ENCODE peak calls at places on chromosome 1, in seven cellular contexts. N, I, X, L, D, K and B are unnamed samples.

GRCh38 chr1:230156536-230156935 is 89.5 kb downstream of the GALNT2 start:
- DNase-seq in I (no peak), K (no peak), D (no peak), N (no peak), L (no peak), X (no peak), B (no peak)

GRCh38 chr1:31723828-31724359 is 20.1 kb upstream of the COL16A1 start:
- DNase-seq in K (peak; percentile 63), I (peak; percentile 44), L (peak; percentile 88), X (peak; percentile 18), N (peak; percentile 64), D (peak; percentile 57), B (peak; percentile 65)

GRCh38 chr1:222546548-222547259 is 1.2 kb downstream of the HHIPL2 start:
- DNase-seq in X (no peak), L (peak; percentile 97), N (peak; percentile 67), K (no peak), I (no peak), D (no peak), B (peak; percentile 82)

GRCh38 chr1:209839875-209840491 is 12.2 kb downstream of the UTP25 start:
- DNase-seq in N (peak; percentile 97), K (peak; percentile 13), X (peak; percentile 9), D (no peak), I (no peak), L (peak; percentile 94), B (peak; percentile 92)

GRCh38 chr1:160830321-160831153 is 32.1 kb downstream of the CD244 start:
- DNase-seq in I (peak; percentile 75), X (peak; percentile 70), D (peak; percentile 83), N (peak; percentile 15), K (peak; percentile 77), L (peak; percentile 43), B (peak; percentile 15)

GRCh38 chr1:195462646-195463045 is 1145.6 kb downstream of the KCNT2 start:
- DNase-seq in L (peak; percentile 68), X (no peak), I (no peak), K (no peak), N (peak; percentile 8), D (no peak), B (peak; percentile 56)

GRCh38 chr1:150262388-150263320 is 5.1 kb downstream of the CA14 start:
- DNase-seq in N (no peak), K (no peak), I (no peak), X (no peak), L (no peak), D (no peak), B (no peak)

GRCh38 chr1:183685112-183685713 is 32.1 kb upstream of the APOBEC4 start:
- DNase-seq in K (peak; percentile 64), D (no peak), L (peak; percentile 81), N (peak; percentile 10), I (no peak), X (peak; percentile 9), B (peak; percentile 60)

GRCh38 chr1:58778593-58778992 is 5.3 kb downstream of the JUN start:
- DNase-seq in N (peak; percentile 20), K (no peak), I (no peak), D (no peak), L (no peak), X (no peak), B (no peak)

GRCh38 chr1:23984417-23985186 is 4.5 kb upstream of the SRSF10 start:
- DNase-seq in N (peak; percentile 42), K (peak; percentile 19), X (no peak), D (no peak), I (no peak), L (peak; percentile 73), B (peak; percentile 65)

GRCh38 chr1:171427852-171428471 is 57.4 kb upstream of the PRRC2C start:
- DNase-seq in I (no peak), K (no peak), L (no peak), N (no peak), D (no peak), X (no peak), B (no peak)

GRCh38 chr1:221089273-221089672 is 210.0 kb downstream of the HLX start:
- DNase-seq in L (peak; percentile 59), K (no peak), D (no peak), N (peak; percentile 57), X (no peak), I (no peak), B (peak; percentile 81)

GRCh38 chr1:18536356-18536755 is 55.6 kb downstream of the KLHDC7A start:
- DNase-seq in N (no peak), X (no peak), D (no peak), I (no peak), K (no peak), L (no peak), B (no peak)

GRCh38 chr1:96538883-96539282 is 182.7 kb upstream of the PTBP2 start:
- DNase-seq in K (no peak), D (no peak), L (peak; percentile 94), I (no peak), N (peak; percentile 87), X (no peak), B (peak; percentile 97)

GRCh38 chr1:153881764-153882163 is 41.0 kb downstream of the GATAD2B start:
- DNase-seq in I (no peak), L (peak; percentile 33), D (no peak), X (no peak), N (peak; percentile 35), K (no peak), B (peak; percentile 23)

GRCh38 chr1:111857251-111857651 is 101.5 kb downstream of the DDX20 start:
- DNase-seq in K (no peak), N (no peak), L (no peak), X (no peak), D (no peak), I (no peak), B (no peak)

GRCh38 chr1:197100677-197101076 is 33.6 kb upstream of the F13B start:
- DNase-seq in L (no peak), N (no peak), D (no peak), I (no peak), K (no peak), X (no peak), B (no peak)

GRCh38 chr1:43329995-43330751 is 7.4 kb upstream of the MPL start:
- DNase-seq in L (peak; percentile 86), N (peak; percentile 81), D (peak; percentile 78), X (peak; percentile 37), K (peak; percentile 84), I (no peak), B (peak; percentile 47)

GRCh38 chr1:15833069-15833679 is 14.3 kb upstream of the SPEN start:
- DNase-seq in N (no peak), I (peak; percentile 24), K (peak; percentile 40), D (peak; percentile 52), X (peak; percentile 17), L (peak; percentile 93), B (peak; percentile 81)

GRCh38 chr1:76891931-76892330 is 24.7 kb downstream of the ST6GALNAC5 start:
- DNase-seq in K (no peak), I (no peak), X (no peak), D (no peak), N (no peak), L (peak; percentile 92), B (peak; percentile 91)

GRCh38 chr1:226678701-226679100 is 60.4 kb downstream of the ITPKB start:
- DNase-seq in I (peak; percentile 42), K (no peak), N (no peak), D (no peak), X (no peak), L (no peak), B (no peak)

GRCh38 chr1:29945426-29945825 is 709.1 kb downstream of the PTPRU start:
- DNase-seq in D (no peak), K (no peak), X (no peak), N (no peak), I (no peak), L (no peak), B (peak; percentile 2)

GRCh38 chr1:25064465-25065238 is 134.6 kb upstream of the RUNX3 start:
- DNase-seq in X (peak; percentile 19), N (no peak), L (no peak), K (no peak), I (no peak), D (peak; percentile 9), B (no peak)

GRCh38 chr1:94048413-94049164 is 72.4 kb downstream of the ABCA4 start:
- DNase-seq in D (no peak), L (peak; percentile 77), N (no peak), X (no peak), I (no peak), K (no peak), B (peak; percentile 94)

GRCh38 chr1:68625636-68626035 is 128.8 kb upstream of the DEPDC1 start:
- DNase-seq in I (no peak), X (no peak), L (no peak), N (no peak), K (no peak), D (no peak), B (no peak)

GRCh38 chr1:87674791-87675190 is 346.1 kb downstream of the LMO4 start:
- DNase-seq in D (no peak), X (no peak), L (no peak), K (no peak), N (no peak), I (no peak), B (no peak)

GRCh38 chr1:156504062-156504813 is 3.7 kb upstream of the MEF2D start:
- DNase-seq in K (peak; percentile 50), X (no peak), N (no peak), I (no peak), L (peak; percentile 33), D (no peak), B (no peak)

GRCh38 chr1:53369034-53369750 is 41.3 kb upstream of the LRP8 start:
- DNase-seq in N (no peak), X (no peak), K (no peak), I (no peak), D (no peak), L (no peak), B (no peak)

GRCh38 chr1:181127898-181128453 is 39.5 kb downstream of the IER5 start:
- DNase-seq in N (no peak), K (no peak), D (no peak), X (no peak), I (no peak), L (peak; percentile 25), B (no peak)